ENCODE peak calls at places on chromosomes 2 and 18, in four cellular contexts. D is progenitor cell of endocrine pancreas, Z is non-pigmented ciliary epithelial cell, X is HFFc6. B is an unnamed sample.

GRCh38 chr2:54259413-54260240 is 3.6 kb upstream of the TSPYL6 start:
- DNase-seq in D (no peak), Z (no peak), X (no peak), B (no peak)

GRCh38 chr2:171529914-171530313 is 7.6 kb downstream of the CYBRD1 start:
- DNase-seq in D (no peak), Z (no peak), X (no peak), B (no peak)

GRCh38 chr2:20599861-20600461 is 50.9 kb downstream of the HS1BP3 start:
- DNase-seq in D (no peak), Z (no peak), X (no peak), B (no peak)

GRCh38 chr2:200380833-200381542 is 74.5 kb downstream of the SPATS2L start:
- DNase-seq in D (no peak), Z (peak; percentile 45), X (peak; percentile 64), B (peak; percentile 59)

GRCh38 chr2:38174646-38175096 is 98.7 kb upstream of the CYP1B1 start:
- DNase-seq in D (no peak), Z (peak; percentile 100), X (peak; percentile 61), B (peak; percentile 14)

GRCh38 chr18:12231986-12232385 is 22.2 kb upstream of the CIDEA start:
- DNase-seq in D (no peak), Z (no peak), X (no peak), B (no peak)

GRCh38 chr2:133833746-133834145 is 265.5 kb upstream of the NCKAP5 start:
- DNase-seq in D (no peak), Z (no peak), X (no peak), B (no peak)

GRCh38 chr2:225600444-225600843 is 200.9 kb downstream of the NYAP2 start:
- DNase-seq in D (no peak), Z (no peak), X (no peak), B (no peak)

GRCh38 chr18:76496200-76496890 is 1.3 kb upstream of the ZNF516 start:
- DNase-seq in D (peak; percentile 51), Z (no peak), X (peak; percentile 52), B (no peak)

GRCh38 chr2:197498937-197499593 is 575 bp downstream of the HSPD1 start:
- DNase-seq in D (peak; percentile 52), Z (no peak), X (no peak), B (no peak)

GRCh38 chr2:176085861-176086771 is 2.4 kb upstream of the EVX2 start:
- DNase-seq in D (no peak), Z (no peak), X (no peak), B (no peak)

GRCh38 chr2:41736105-41736567 is 311.7 kb upstream of the PKDCC start:
- DNase-seq in D (no peak), Z (no peak), X (no peak), B (no peak)

GRCh38 chr2:232418466-232419244 is 12.0 kb downstream of the ALPG start:
- DNase-seq in D (no peak), Z (no peak), X (no peak), B (no peak)

B was measured in HS-27A.